ENCODE peak calls at places on chromosomes 13 and 19, in four cellular contexts. E, U, T and G are unnamed samples.
A peak's percentile ranks its signal among the peaks of the same experiment; 100 is the strongest.

GRCh38 chr19:32174386-32175113 is 170.9 kb upstream of the ZNF507 start:
- DNase-seq in U (no peak), E (no peak), T (peak; percentile 14), G (no peak)

GRCh38 chr19:19548915-19549537 is 11.0 kb downstream of the CILP2 start:
- DNase-seq in E (no peak), T (no peak), U (no peak), G (no peak)

GRCh38 chr19:17658666-17659065 is 29.5 kb downstream of the UNC13A start:
- DNase-seq in E (no peak), T (no peak), U (no peak), G (no peak)

GRCh38 chr13:36094478-36094877 is 36.7 kb downstream of the DCLK1 start:
- DNase-seq in E (no peak), T (no peak), U (no peak), G (no peak)

GRCh38 chr13:23453132-23453531 is 19.6 kb upstream of the SACS start:
- DNase-seq in T (peak; percentile 33), E (no peak), U (no peak), G (no peak)

GRCh38 chr19:12913871-12914690 is 5.0 kb downstream of the SYCE2 start:
- DNase-seq in T (no peak), U (peak; percentile 49), E (no peak), G (no peak)

GRCh38 chr19:19956431-19957075 is 55.8 kb downstream of the ZNF93 start:
- DNase-seq in U (no peak), E (peak; percentile 8), T (peak; percentile 75), G (peak; percentile 83)

GRCh38 chr19:16069813-16070365 is 6.4 kb upstream of the TPM4 start:
- DNase-seq in E (no peak), U (no peak), T (no peak), G (no peak)

GRCh38 chr13:111550062-111550461 is 229.6 kb downstream of the TEX29 start:
- DNase-seq in E (no peak), T (no peak), U (no peak), G (no peak)

GRCh38 chr19:35712529-35712909 is 5.3 kb upstream of the KMT2B start:
- DNase-seq in U (no peak), T (no peak), E (no peak), G (no peak)

GRCh38 chr13:104132849-104133248 is 1066.6 kb upstream of the SLC10A2 start:
- DNase-seq in T (no peak), U (no peak), E (no peak), G (no peak)

GRCh38 chr13:50015750-50016149 is 506 bp downstream of the KCNRG start:
- DNase-seq in E (no peak), U (no peak), T (no peak), G (no peak)

GRCh38 chr19:42421591-42422031 is 5.6 kb downstream of the LIPE start:
- DNase-seq in T (no peak), U (no peak), E (no peak), G (no peak)

GRCh38 chr13:110226051-110226562 is 80.8 kb downstream of the COL4A1 start:
- DNase-seq in T (no peak), E (no peak), U (no peak), G (no peak)

GRCh38 chr19:49553451-49554271 is 25.9 kb downstream of the RCN3 start:
- DNase-seq in U (peak; percentile 79), E (no peak), T (no peak), G (no peak)

GRCh38 chr13:30334663-30335386 is 27.5 kb upstream of the KATNAL1 start:
- DNase-seq in E (peak; percentile 73), U (peak; percentile 80), T (peak; percentile 63), G (peak; percentile 25)

GRCh38 chr13:24215732-24216131 is 55.2 kb downstream of the SPATA13 start:
- DNase-seq in T (no peak), U (no peak), E (no peak), G (no peak)

GRCh38 chr19:52102163-52102562 is 6.6 kb upstream of the ZNF841 start:
- DNase-seq in T (no peak), U (no peak), E (no peak), G (no peak)

GRCh38 chr13:98044301-98044700 is 90.8 kb downstream of the IPO5 start:
- DNase-seq in T (no peak), E (no peak), U (no peak), G (no peak)

GRCh38 chr13:31912641-31913401 is 118.8 kb upstream of the FRY start:
- DNase-seq in E (no peak), U (no peak), T (no peak), G (no peak)

GRCh38 chr13:30404207-30404606 is 18.1 kb upstream of the UBE2L5 start:
- DNase-seq in E (no peak), U (no peak), T (no peak), G (no peak)

GRCh38 chr13:21435710-21436151 is 23.4 kb downstream of the ZDHHC20 start:
- DNase-seq in U (peak; percentile 71), T (no peak), E (peak; percentile 79), G (no peak)

GRCh38 chr19:1451916-1452801 is 2.2 kb downstream of the APC2 start:
- DNase-seq in U (no peak), E (no peak), T (no peak), G (peak; percentile 61)
- TF ChIP-seq ATF2 in U (no peak), E (no peak), T (no peak), G (no peak)

GRCh38 chr13:99995503-99996176 is 14.1 kb downstream of the ZIC2 start:
- DNase-seq in T (no peak), U (no peak), E (no peak), G (no peak)
- TF ChIP-seq JUN in T (no peak), U (no peak), E (no peak), G (no peak)

DNA sequence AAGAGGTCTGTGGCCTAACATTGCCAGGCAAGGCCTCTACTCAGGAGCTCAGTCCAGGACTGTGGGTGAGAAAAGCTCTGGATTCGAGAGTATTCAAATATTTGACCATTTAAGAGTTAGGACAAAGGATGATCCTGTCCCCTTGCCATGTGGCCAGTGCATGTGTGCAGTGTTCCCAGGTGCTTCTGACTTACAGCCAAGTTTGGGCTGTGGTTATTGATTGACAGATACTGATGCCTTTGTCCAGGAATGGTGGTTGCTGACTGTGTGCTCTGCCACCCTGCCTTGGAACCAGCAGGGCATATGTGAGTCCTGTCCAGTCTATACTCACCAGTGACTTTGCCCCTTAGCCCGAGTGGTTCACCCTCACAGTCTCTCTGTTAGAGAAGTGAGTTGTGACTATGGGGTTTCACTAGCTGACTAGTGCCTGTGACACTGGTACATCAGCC is 51.9 kb downstream of the GARRE1 start:
- DNase-seq in U (peak; percentile 88), E (no peak), T (no peak), G (no peak)
- TF ChIP-seq ATF2 in U (peak; percentile 21), E (no peak), T (no peak), G (no peak)

DNA sequence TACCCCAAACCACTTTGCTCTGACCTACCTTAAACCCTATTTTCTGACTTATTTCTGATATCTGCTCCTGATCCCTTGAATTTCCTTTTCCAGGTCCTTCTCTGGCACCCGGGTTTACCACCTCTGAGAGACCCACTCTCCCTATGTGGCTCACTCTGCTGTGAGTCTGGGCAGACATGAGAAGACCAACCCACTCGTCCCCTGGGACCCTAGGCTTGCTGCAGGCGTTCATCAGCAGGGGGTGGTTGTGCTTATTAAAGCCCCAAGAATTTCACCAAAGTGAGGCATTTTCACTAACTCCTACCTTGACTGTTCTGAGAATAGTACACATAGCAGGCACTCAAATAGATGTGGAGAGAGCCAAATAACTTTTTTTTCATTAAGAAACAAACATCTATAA is 220.1 kb downstream of the KLF12 start:
- DNase-seq in T (no peak), E (no peak), U (no peak), G (no peak)
- TF ChIP-seq JUN in T (no peak), E (no peak), U (no peak), G (no peak)

DNA sequence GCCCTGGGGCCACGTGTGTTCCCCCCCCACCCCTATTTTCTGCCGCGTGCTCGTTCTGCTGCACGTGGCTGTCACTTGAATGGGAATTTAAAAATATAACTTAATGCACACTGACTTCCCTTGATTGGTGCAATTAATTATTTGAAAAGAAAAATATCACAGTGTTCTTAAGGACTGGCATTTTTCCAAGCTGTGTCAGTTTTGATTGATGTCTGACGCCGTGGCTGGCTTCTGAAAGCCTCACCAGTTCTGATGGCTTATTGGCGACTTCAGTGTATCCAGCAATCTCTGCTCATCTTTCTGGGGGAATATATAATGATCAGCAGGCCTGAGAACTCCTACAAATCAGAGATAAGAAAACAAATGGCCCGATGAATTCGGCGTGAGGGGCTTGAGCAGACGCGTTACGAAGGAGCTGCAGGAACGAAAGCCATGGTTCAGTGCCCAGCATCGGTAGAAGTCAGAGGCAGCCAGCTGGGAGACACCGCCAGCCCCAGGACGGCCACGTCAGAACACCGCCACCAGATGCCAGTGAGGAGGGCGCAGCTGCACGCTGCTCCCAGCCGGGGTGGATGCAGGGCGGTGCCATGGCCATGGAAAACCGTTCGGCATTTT is 111.2 kb downstream of the KDM4B start:
- DNase-seq in U (no peak), E (no peak), T (no peak), G (no peak)
- TF ChIP-seq ATF2 in U (no peak), E (no peak), T (no peak), G (no peak)

GRCh38 chr13:52847322-52847681 is 1.1 kb downstream of the PCDH8 start:
- DNase-seq in T (no peak), U (no peak), E (no peak), G (no peak)

GRCh38 chr13:52847682-52848432 is 583 bp downstream of the PCDH8 start:
- DNase-seq in T (no peak), E (no peak), U (no peak), G (peak; percentile 27)

GRCh38 chr13:52845334-52845761 is 3.1 kb downstream of the PCDH8 start:
- DNase-seq in E (no peak), U (no peak), T (no peak), G (peak; percentile 56)

GRCh38 chr13:52845766-52846566 is 2.5 kb downstream of the PCDH8 start:
- DNase-seq in T (peak; percentile 89), U (no peak), E (no peak), G (peak; percentile 84)

GRCh38 chr13:52846567-52847321 is 1.7 kb downstream of the PCDH8 start:
- DNase-seq in T (peak; percentile 96), U (no peak), E (no peak), G (peak; percentile 92)
- TF ChIP-seq JUN in T (no peak), U (no peak), E (no peak), G (peak; percentile 99)

GRCh38 chr13:26837997-26838396 is 77.4 kb upstream of the GPR12 start:
- DNase-seq in T (no peak), U (no peak), E (no peak), G (no peak)

GRCh38 chr13:26838821-26839220 is 78.2 kb upstream of the GPR12 start:
- DNase-seq in T (no peak), E (no peak), U (no peak), G (no peak)

GRCh38 chr13:26837102-26837501 is 76.5 kb upstream of the GPR12 start:
- DNase-seq in T (no peak), E (no peak), U (no peak), G (no peak)

GRCh38 chr13:26839682-26840081 is 79.1 kb upstream of the GPR12 start:
- DNase-seq in E (no peak), T (no peak), U (no peak), G (no peak)
- TF ChIP-seq ATF2 in E (no peak), T (no peak), U (no peak), G (no peak)